ENCODE peak calls at places on chromosome 6, in eight cellular contexts. One of them, this sample, is unnamed.

GRCh38 chr6:7269816-7270215 is 43.2 kb downstream of the SSR1 start:
- DNase-seq in HEK293T: no peak
- DNase-seq in activated CD8-positive, alpha-beta memory T cell treated with anti-CD3 and anti-CD28 coated beads for 1 hour: no peak
- DNase-seq in heart right ventricle: no peak
- DNase-seq in upper lobe of right lung: no peak
- DNase-seq in dorsolateral prefrontal cortex: no peak
- DNase-seq in activated effector memory CD4-positive, alpha-beta T cell treated with anti-CD3 and anti-CD28 coated beads, Interleukin-2, amount 50 U/mL, for 16 hours: no peak
- DNase-seq in left ventricle myocardium inferior: no peak
- DNase-seq in this sample: no peak

GRCh38 chr6:56752534-56752933 is 109.8 kb upstream of the DST start:
- DNase-seq in HEK293T: no peak
- DNase-seq in activated CD8-positive, alpha-beta memory T cell treated with anti-CD3 and anti-CD28 coated beads for 1 hour: no peak
- DNase-seq in heart right ventricle: no peak
- DNase-seq in upper lobe of right lung: no peak
- DNase-seq in dorsolateral prefrontal cortex: no peak
- DNase-seq in activated effector memory CD4-positive, alpha-beta T cell treated with anti-CD3 and anti-CD28 coated beads, Interleukin-2, amount 50 U/mL, for 16 hours: no peak
- DNase-seq in left ventricle myocardium inferior: no peak
- DNase-seq in this sample: no peak

GRCh38 chr6:111650049-111650448 is 44.4 kb upstream of the TRAF3IP2 start:
- DNase-seq in HEK293T: no peak
- DNase-seq in activated CD8-positive, alpha-beta memory T cell treated with anti-CD3 and anti-CD28 coated beads for 1 hour: no peak
- DNase-seq in heart right ventricle: no peak
- DNase-seq in upper lobe of right lung: no peak
- DNase-seq in dorsolateral prefrontal cortex: no peak
- DNase-seq in activated effector memory CD4-positive, alpha-beta T cell treated with anti-CD3 and anti-CD28 coated beads, Interleukin-2, amount 50 U/mL, for 16 hours: no peak
- DNase-seq in left ventricle myocardium inferior: no peak
- DNase-seq in this sample: no peak

GRCh38 chr6:170117111-170117972 is 173.5 kb downstream of the DLL1 start:
- DNase-seq in HEK293T: no peak
- DNase-seq in activated CD8-positive, alpha-beta memory T cell treated with anti-CD3 and anti-CD28 coated beads for 1 hour: no peak
- DNase-seq in heart right ventricle: no peak
- DNase-seq in upper lobe of right lung: peak
- DNase-seq in dorsolateral prefrontal cortex: no peak
- DNase-seq in activated effector memory CD4-positive, alpha-beta T cell treated with anti-CD3 and anti-CD28 coated beads, Interleukin-2, amount 50 U/mL, for 16 hours: peak
- DNase-seq in left ventricle myocardium inferior: peak
- DNase-seq in this sample: no peak

GRCh38 chr6:87618531-87618930 is 28.6 kb downstream of the ORC3 start:
- DNase-seq in HEK293T: no peak
- DNase-seq in activated CD8-positive, alpha-beta memory T cell treated with anti-CD3 and anti-CD28 coated beads for 1 hour: no peak
- DNase-seq in heart right ventricle: no peak
- DNase-seq in upper lobe of right lung: no peak
- DNase-seq in dorsolateral prefrontal cortex: no peak
- DNase-seq in activated effector memory CD4-positive, alpha-beta T cell treated with anti-CD3 and anti-CD28 coated beads, Interleukin-2, amount 50 U/mL, for 16 hours: no peak
- DNase-seq in left ventricle myocardium inferior: no peak
- DNase-seq in this sample: no peak

GRCh38 chr6:35919085-35919826 is 1.6 kb downstream of the SRPK1 start:
- DNase-seq in HEK293T: no peak
- DNase-seq in activated CD8-positive, alpha-beta memory T cell treated with anti-CD3 and anti-CD28 coated beads for 1 hour: no peak
- DNase-seq in heart right ventricle: no peak
- DNase-seq in upper lobe of right lung: no peak
- DNase-seq in dorsolateral prefrontal cortex: no peak
- DNase-seq in activated effector memory CD4-positive, alpha-beta T cell treated with anti-CD3 and anti-CD28 coated beads, Interleukin-2, amount 50 U/mL, for 16 hours: no peak
- DNase-seq in left ventricle myocardium inferior: no peak
- DNase-seq in this sample: no peak

GRCh38 chr6:5671162-5671561 is 335.6 kb downstream of the NRN1 start:
- DNase-seq in HEK293T: no peak
- DNase-seq in activated CD8-positive, alpha-beta memory T cell treated with anti-CD3 and anti-CD28 coated beads for 1 hour: no peak
- DNase-seq in heart right ventricle: no peak
- DNase-seq in upper lobe of right lung: no peak
- DNase-seq in dorsolateral prefrontal cortex: no peak
- DNase-seq in activated effector memory CD4-positive, alpha-beta T cell treated with anti-CD3 and anti-CD28 coated beads, Interleukin-2, amount 50 U/mL, for 16 hours: no peak
- DNase-seq in left ventricle myocardium inferior: no peak
- DNase-seq in this sample: no peak

GRCh38 chr6:5127106-5127687 is 42.1 kb downstream of the PPP1R3G start:
- DNase-seq in HEK293T: no peak
- DNase-seq in activated CD8-positive, alpha-beta memory T cell treated with anti-CD3 and anti-CD28 coated beads for 1 hour: no peak
- DNase-seq in heart right ventricle: no peak
- DNase-seq in upper lobe of right lung: no peak
- DNase-seq in dorsolateral prefrontal cortex: no peak
- DNase-seq in activated effector memory CD4-positive, alpha-beta T cell treated with anti-CD3 and anti-CD28 coated beads, Interleukin-2, amount 50 U/mL, for 16 hours: no peak
- DNase-seq in left ventricle myocardium inferior: no peak
- DNase-seq in this sample: no peak

GRCh38 chr6:155026366-155027045 is 31.4 kb downstream of the TIAM2 start:
- DNase-seq in HEK293T: no peak
- DNase-seq in activated CD8-positive, alpha-beta memory T cell treated with anti-CD3 and anti-CD28 coated beads for 1 hour: no peak
- DNase-seq in heart right ventricle: peak
- DNase-seq in upper lobe of right lung: no peak
- DNase-seq in dorsolateral prefrontal cortex: no peak
- DNase-seq in activated effector memory CD4-positive, alpha-beta T cell treated with anti-CD3 and anti-CD28 coated beads, Interleukin-2, amount 50 U/mL, for 16 hours: no peak
- DNase-seq in left ventricle myocardium inferior: no peak
- DNase-seq in this sample: no peak